ENCODE peak calls at places on chromosome X, in nine cellular contexts. One of them, this sample, is unnamed.

GRCh38 chrX:21725916-21726315 is 32.0 kb downstream of the SMPX start:
- DNase-seq in body of pancreas: no peak
- DNase-seq in testis: no peak
- DNase-seq in adrenal gland: no peak
- DNase-seq in stomach: no peak
- DNase-seq in IMR-90: no peak
- DNase-seq in A549: no peak
- DNase-seq in lower leg skin: no peak
- DNase-seq in Peyer's patch: no peak
- DNase-seq in this sample: no peak

GRCh38 chrX:63250253-63250868 is 100.8 kb downstream of the SPIN4 start:
- DNase-seq in testis: peak; percentile 44
- DNase-seq in adrenal gland: peak; percentile 51
- DNase-seq in lower leg skin: peak; percentile 41
- DNase-seq in body of pancreas: peak; percentile 37
- DNase-seq in Peyer's patch: no peak
- DNase-seq in stomach: peak; percentile 26
- DNase-seq in IMR-90: peak; percentile 85
- DNase-seq in A549: peak; percentile 4
- DNase-seq in this sample: no peak

GRCh38 chrX:8201896-8202331 is 30.8 kb upstream of the VCX2 start:
- DNase-seq in stomach: no peak
- DNase-seq in IMR-90: no peak
- DNase-seq in body of pancreas: no peak
- DNase-seq in testis: peak; percentile 13
- DNase-seq in lower leg skin: no peak
- DNase-seq in adrenal gland: no peak
- DNase-seq in Peyer's patch: no peak
- DNase-seq in A549: no peak
- DNase-seq in this sample: no peak

GRCh38 chrX:123961268-123962005 is at the start of gene STAG2:
- DNase-seq in testis: peak; percentile 83
- DNase-seq in adrenal gland: peak; percentile 86
- DNase-seq in lower leg skin: peak; percentile 76
- DNase-seq in IMR-90: peak; percentile 85
- DNase-seq in A549: peak; percentile 71
- DNase-seq in stomach: peak; percentile 70
- DNase-seq in Peyer's patch: peak; percentile 55
- DNase-seq in body of pancreas: peak; percentile 70
- DNase-seq in this sample: peak; percentile 89

GRCh38 chrX:79330022-79330421 is 37.1 kb downstream of the ITM2A start:
- DNase-seq in lower leg skin: no peak
- DNase-seq in IMR-90: no peak
- DNase-seq in adrenal gland: no peak
- DNase-seq in testis: no peak
- DNase-seq in body of pancreas: no peak
- DNase-seq in stomach: no peak
- DNase-seq in Peyer's patch: no peak
- DNase-seq in A549: no peak
- DNase-seq in this sample: no peak

GRCh38 chrX:34382416-34382815 is 250.3 kb upstream of the FAM47A start:
- DNase-seq in adrenal gland: no peak
- DNase-seq in Peyer's patch: no peak
- DNase-seq in stomach: no peak
- DNase-seq in A549: no peak
- DNase-seq in lower leg skin: no peak
- DNase-seq in body of pancreas: no peak
- DNase-seq in IMR-90: no peak
- DNase-seq in testis: no peak
- DNase-seq in this sample: no peak

GRCh38 chrX:10884246-10884645 is 226.9 kb upstream of the HCCS start:
- DNase-seq in adrenal gland: no peak
- DNase-seq in A549: no peak
- DNase-seq in stomach: no peak
- DNase-seq in lower leg skin: no peak
- DNase-seq in body of pancreas: no peak
- DNase-seq in IMR-90: peak; percentile 56
- DNase-seq in testis: no peak
- DNase-seq in Peyer's patch: no peak
- DNase-seq in this sample: no peak

GRCh38 chrX:21398424-21398823 is 24.2 kb downstream of the CNKSR2 start:
- DNase-seq in body of pancreas: no peak
- DNase-seq in IMR-90: no peak
- DNase-seq in stomach: no peak
- DNase-seq in A549: no peak
- DNase-seq in lower leg skin: no peak
- DNase-seq in Peyer's patch: no peak
- DNase-seq in adrenal gland: no peak
- DNase-seq in testis: no peak
- DNase-seq in this sample: peak; percentile 0

GRCh38 chrX:145919400-145919799 is 101.8 kb downstream of the SLITRK2 start:
- DNase-seq in lower leg skin: no peak
- DNase-seq in Peyer's patch: no peak
- DNase-seq in testis: no peak
- DNase-seq in adrenal gland: no peak
- DNase-seq in stomach: no peak
- DNase-seq in A549: no peak
- DNase-seq in body of pancreas: no peak
- DNase-seq in IMR-90: no peak
- DNase-seq in this sample: no peak

GRCh38 chrX:6227445-6227820 is 1.2 kb downstream of the NLGN4X start:
- DNase-seq in adrenal gland: no peak
- DNase-seq in A549: no peak
- DNase-seq in IMR-90: no peak
- DNase-seq in Peyer's patch: no peak
- DNase-seq in lower leg skin: no peak
- DNase-seq in stomach: no peak
- DNase-seq in testis: no peak
- DNase-seq in body of pancreas: no peak
- DNase-seq in this sample: no peak

GRCh38 chrX:54043084-54043483 is 1.2 kb downstream of the PHF8 start:
- DNase-seq in lower leg skin: no peak
- DNase-seq in adrenal gland: no peak
- DNase-seq in A549: no peak
- DNase-seq in IMR-90: no peak
- DNase-seq in body of pancreas: no peak
- DNase-seq in Peyer's patch: no peak
- DNase-seq in stomach: no peak
- DNase-seq in testis: no peak
- DNase-seq in this sample: peak; percentile 17

GRCh38 chrX:54044877-54045328 is 630 bp upstream of the PHF8 start:
- DNase-seq in body of pancreas: no peak
- DNase-seq in adrenal gland: no peak
- DNase-seq in A549: no peak
- DNase-seq in Peyer's patch: no peak
- DNase-seq in IMR-90: no peak
- DNase-seq in testis: no peak
- DNase-seq in stomach: no peak
- DNase-seq in lower leg skin: no peak
- DNase-seq in this sample: no peak

GRCh38 chrX:54044126-54044876 is at the start of gene PHF8:
- DNase-seq in Peyer's patch: peak; percentile 93
- DNase-seq in testis: peak; percentile 96
- DNase-seq in body of pancreas: peak; percentile 96
- DNase-seq in IMR-90: peak; percentile 92
- DNase-seq in adrenal gland: peak; percentile 97
- DNase-seq in stomach: peak; percentile 96
- DNase-seq in lower leg skin: peak; percentile 92
- DNase-seq in A549: peak; percentile 76
- DNase-seq in this sample: peak; percentile 97

GRCh38 chrX:54042609-54043010 is 1.7 kb downstream of the PHF8 start:
- DNase-seq in A549: peak; percentile 60
- DNase-seq in adrenal gland: peak; percentile 61
- DNase-seq in IMR-90: peak; percentile 63
- DNase-seq in testis: peak; percentile 54
- DNase-seq in lower leg skin: peak; percentile 16
- DNase-seq in body of pancreas: peak; percentile 19
- DNase-seq in stomach: no peak
- DNase-seq in Peyer's patch: peak; percentile 50
- DNase-seq in this sample: peak; percentile 68

DNA sequence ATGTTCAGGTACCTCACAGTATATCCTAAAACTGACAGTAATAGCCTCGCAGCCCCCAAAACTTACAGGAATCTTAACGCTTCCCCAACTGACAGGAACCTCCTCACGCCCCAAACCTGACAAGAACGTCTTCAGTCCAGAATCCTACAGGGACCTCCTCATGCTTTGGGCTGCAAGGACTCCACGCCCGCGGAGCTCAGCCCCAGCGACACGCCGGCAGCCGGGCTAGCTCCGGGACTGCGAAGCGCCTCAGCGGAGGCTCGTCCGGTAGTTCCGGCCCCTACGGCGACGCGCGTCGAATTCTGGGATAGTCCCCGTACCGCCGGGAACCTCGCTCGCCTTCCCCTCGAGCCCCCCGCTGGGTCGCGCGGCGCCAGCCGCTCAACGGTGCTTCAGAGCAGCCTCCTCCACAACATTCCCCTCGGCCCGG is 562 bp downstream of the PHF8 start:
- DNase-seq in A549: no peak
- DNase-seq in stomach: peak; percentile 34
- DNase-seq in IMR-90: peak; percentile 10
- DNase-seq in Peyer's patch: peak; percentile 22
- DNase-seq in adrenal gland: peak; percentile 39
- DNase-seq in testis: no peak
- DNase-seq in body of pancreas: peak; percentile 44
- DNase-seq in lower leg skin: peak; percentile 13
- DNase-seq in this sample: peak; percentile 66
- TF ChIP-seq POLR2A in A549: peak; percentile 45
- TF ChIP-seq POLR2A in stomach: no peak
- TF ChIP-seq POLR2A in IMR-90: no peak
- TF ChIP-seq POLR2A in Peyer's patch: peak; percentile 13
- TF ChIP-seq POLR2A in adrenal gland: no peak
- TF ChIP-seq POLR2A in testis: no peak
- TF ChIP-seq POLR2A in body of pancreas: peak; percentile 56
- TF ChIP-seq POLR2A in lower leg skin: no peak
- TF ChIP-seq POLR2A in this sample: no peak

DNA sequence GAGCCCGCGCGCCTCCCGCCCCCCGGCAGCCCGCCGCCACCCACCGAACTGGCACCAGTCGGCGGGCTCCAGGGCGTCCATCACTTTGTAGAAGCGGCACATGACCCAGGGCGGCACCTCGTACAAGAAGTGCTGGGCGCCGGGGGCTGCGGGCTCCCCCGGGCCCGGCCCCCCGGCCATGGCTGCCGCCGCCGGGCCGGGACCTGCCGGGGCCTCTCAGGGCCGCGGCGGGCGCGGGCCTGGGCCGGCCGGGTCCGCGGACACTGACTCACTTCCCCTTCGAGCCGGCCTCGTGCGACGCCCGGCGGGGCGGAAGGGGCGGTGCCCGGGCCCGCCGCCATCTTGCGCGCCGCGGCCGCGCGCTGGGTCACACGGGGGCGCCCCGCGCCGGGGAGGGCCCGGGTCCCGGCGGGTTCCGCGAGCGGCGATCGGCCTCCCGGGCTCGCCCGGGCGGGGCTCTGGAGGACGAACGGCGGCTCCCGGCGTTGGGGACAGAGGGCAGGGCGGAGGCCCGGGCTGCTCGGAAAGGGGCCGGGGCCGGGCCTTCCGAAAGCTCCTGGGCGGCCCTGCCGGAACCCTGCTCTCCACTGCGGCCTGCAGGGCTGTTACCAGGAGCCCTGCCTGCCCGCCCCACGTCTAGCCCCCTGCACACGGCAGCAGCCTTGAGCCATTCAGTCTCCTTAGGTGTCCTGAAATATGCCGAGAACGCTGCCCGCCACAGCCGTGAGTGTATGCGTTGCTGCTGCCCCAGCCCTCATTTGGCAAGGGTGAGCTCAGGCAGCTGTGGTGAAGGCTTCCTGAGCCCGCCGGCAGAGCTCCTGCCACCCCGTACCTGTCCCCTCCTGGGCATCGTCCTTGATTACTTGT is at the start of gene IRAK1:
- DNase-seq in Peyer's patch: peak; percentile 42
- DNase-seq in body of pancreas: peak; percentile 54
- DNase-seq in stomach: peak; percentile 55
- DNase-seq in testis: no peak
- DNase-seq in adrenal gland: peak; percentile 65
- DNase-seq in lower leg skin: no peak
- DNase-seq in A549: peak; percentile 47
- DNase-seq in IMR-90: peak; percentile 52
- DNase-seq in this sample: peak; percentile 79
- TF ChIP-seq POLR2A in Peyer's patch: no peak
- TF ChIP-seq POLR2A in body of pancreas: peak; percentile 40
- TF ChIP-seq POLR2A in stomach: no peak
- TF ChIP-seq POLR2A in testis: no peak
- TF ChIP-seq POLR2A in adrenal gland: peak; percentile 18
- TF ChIP-seq POLR2A in lower leg skin: no peak
- TF ChIP-seq POLR2A in A549: peak; percentile 63
- TF ChIP-seq POLR2A in IMR-90: peak; percentile 42
- TF ChIP-seq POLR2A in this sample: peak; percentile 49

GRCh38 chrX:96405842-96406241 is 278.8 kb upstream of the DIAPH2 start:
- DNase-seq in IMR-90: no peak
- DNase-seq in Peyer's patch: no peak
- DNase-seq in adrenal gland: no peak
- DNase-seq in A549: no peak
- DNase-seq in testis: no peak
- DNase-seq in lower leg skin: no peak
- DNase-seq in body of pancreas: no peak
- DNase-seq in stomach: no peak
- DNase-seq in this sample: no peak

GRCh38 chrX:96407043-96407442 is 277.6 kb upstream of the DIAPH2 start:
- DNase-seq in A549: peak; percentile 4
- DNase-seq in IMR-90: peak; percentile 59
- DNase-seq in body of pancreas: no peak
- DNase-seq in adrenal gland: peak; percentile 32
- DNase-seq in lower leg skin: peak; percentile 16
- DNase-seq in testis: peak; percentile 60
- DNase-seq in stomach: peak; percentile 51
- DNase-seq in Peyer's patch: no peak
- DNase-seq in this sample: no peak

GRCh38 chrX:96407981-96408380 is 276.7 kb upstream of the DIAPH2 start:
- DNase-seq in body of pancreas: no peak
- DNase-seq in A549: no peak
- DNase-seq in lower leg skin: no peak
- DNase-seq in adrenal gland: no peak
- DNase-seq in stomach: no peak
- DNase-seq in IMR-90: no peak
- DNase-seq in Peyer's patch: no peak
- DNase-seq in testis: no peak
- DNase-seq in this sample: no peak

GRCh38 chrX:96407501-96407900 is 277.1 kb upstream of the DIAPH2 start:
- DNase-seq in adrenal gland: peak; percentile 29
- DNase-seq in A549: peak; percentile 44
- DNase-seq in IMR-90: peak; percentile 80
- DNase-seq in body of pancreas: no peak
- DNase-seq in Peyer's patch: no peak
- DNase-seq in stomach: no peak
- DNase-seq in lower leg skin: peak; percentile 15
- DNase-seq in testis: peak; percentile 19
- DNase-seq in this sample: no peak

GRCh38 chrX:96410927-96411326 is 273.7 kb upstream of the DIAPH2 start:
- DNase-seq in IMR-90: no peak
- DNase-seq in body of pancreas: no peak
- DNase-seq in adrenal gland: no peak
- DNase-seq in A549: no peak
- DNase-seq in testis: no peak
- DNase-seq in stomach: no peak
- DNase-seq in lower leg skin: no peak
- DNase-seq in Peyer's patch: no peak
- DNase-seq in this sample: no peak
- TF ChIP-seq POLR2A in IMR-90: no peak
- TF ChIP-seq POLR2A in body of pancreas: no peak
- TF ChIP-seq POLR2A in adrenal gland: no peak
- TF ChIP-seq POLR2A in A549: no peak
- TF ChIP-seq POLR2A in testis: no peak
- TF ChIP-seq POLR2A in stomach: no peak
- TF ChIP-seq POLR2A in lower leg skin: no peak
- TF ChIP-seq POLR2A in Peyer's patch: no peak
- TF ChIP-seq POLR2A in this sample: no peak

GRCh38 chrX:74293343-74293946 is 10.5 kb upstream of the ZCCHC13 start:
- DNase-seq in A549: peak; percentile 76
- DNase-seq in adrenal gland: peak; percentile 82
- DNase-seq in body of pancreas: peak; percentile 71
- DNase-seq in lower leg skin: peak; percentile 58
- DNase-seq in testis: peak; percentile 84
- DNase-seq in IMR-90: peak; percentile 73
- DNase-seq in Peyer's patch: peak; percentile 63
- DNase-seq in stomach: peak; percentile 75
- DNase-seq in this sample: peak; percentile 85
- TF ChIP-seq POLR2A in A549: peak; percentile 83
- TF ChIP-seq POLR2A in adrenal gland: no peak
- TF ChIP-seq POLR2A in body of pancreas: peak; percentile 64
- TF ChIP-seq POLR2A in lower leg skin: no peak
- TF ChIP-seq POLR2A in testis: no peak
- TF ChIP-seq POLR2A in IMR-90: no peak
- TF ChIP-seq POLR2A in Peyer's patch: peak; percentile 33
- TF ChIP-seq POLR2A in stomach: no peak
- TF ChIP-seq POLR2A in this sample: peak; percentile 20

This sample was measured in erythroblast.